ENCODE peak calls at places on chromosomes 4 and X, in five cellular contexts. W, Y, B, R and C are unnamed samples.

GRCh38 chrX:151239748-151240147 is 63.4 kb downstream of the GPR50 start:
- DNase-seq in W (no peak), Y (no peak), B (no peak), R (no peak), C (no peak)

GRCh38 chr4:14225683-14226207 is 598.2 kb upstream of the BOD1L1 start:
- DNase-seq in W (no peak), Y (no peak), B (no peak), R (no peak), C (no peak)

GRCh38 chrX:153991013-153991580 is 18.5 kb downstream of the TMEM187 start:
- DNase-seq in W (no peak), Y (no peak), B (no peak), R (no peak), C (no peak)

GRCh38 chrX:148069759-148070503 is 88.8 kb downstream of the FMR1NB start:
- DNase-seq in W (no peak), Y (no peak), B (no peak), R (no peak), C (no peak)

GRCh38 chr4:182263562-182263961 is 20.4 kb downstream of the TENM3 start:
- DNase-seq in W (no peak), Y (no peak), B (no peak), R (no peak), C (no peak)

GRCh38 chrX:152897216-152898144 is at the start of gene ZNF185:
- DNase-seq in W (no peak), Y (no peak), B (no peak), R (no peak), C (peak; percentile 86)

GRCh38 chr4:125529071-125529470 is 214.3 kb downstream of the FAT4 start:
- DNase-seq in W (no peak), Y (peak; percentile 5), B (no peak), R (no peak), C (no peak)

GRCh38 chrX:22742174-22742573 is 257.6 kb upstream of the DDX53 start:
- DNase-seq in W (no peak), Y (peak; percentile 72), B (no peak), R (no peak), C (no peak)

GRCh38 chr4:74531952-74532794 is 87.2 kb downstream of the AREG start:
- DNase-seq in W (peak; percentile 50), Y (peak; percentile 85), B (no peak), R (peak; percentile 9), C (no peak)

GRCh38 chr4:52868138-52868537 is 6.0 kb downstream of the RASL11B start:
- DNase-seq in W (no peak), Y (no peak), B (no peak), R (no peak), C (no peak)

GRCh38 chrX:29422034-29422433 is 793.3 kb upstream of the MAGEB2 start:
- DNase-seq in W (no peak), Y (no peak), B (no peak), R (no peak), C (no peak)

GRCh38 chr4:48898733-48899431 is 7.7 kb downstream of the OCIAD2 start:
- DNase-seq in W (no peak), Y (no peak), B (no peak), R (no peak), C (no peak)

GRCh38 chr4:135718019-135718418 is 1516.4 kb upstream of the PABPC4L start:
- DNase-seq in W (no peak), Y (no peak), B (no peak), R (no peak), C (no peak)

GRCh38 chr4:99087887-99088484 is 602 bp downstream of the ADH5 start:
- DNase-seq in W (no peak), Y (peak; percentile 97), B (peak; percentile 83), R (no peak), C (no peak)

GRCh38 chr4:107989162-107989536 is 540 bp upstream of the HADH start:
- DNase-seq in W (no peak), Y (no peak), B (no peak), R (no peak), C (no peak)

GRCh38 chr4:31324814-31325213 is 604.6 kb downstream of the PCDH7 start:
- DNase-seq in W (no peak), Y (no peak), B (no peak), R (no peak), C (no peak)

GRCh38 chr4:75484195-75484594 is 30.0 kb downstream of the RCHY1 start:
- DNase-seq in W (no peak), Y (no peak), B (no peak), R (no peak), C (no peak)

GRCh38 chr4:95585016-95585695 is 36.4 kb upstream of the UNC5C start:
- DNase-seq in W (no peak), Y (no peak), B (no peak), R (no peak), C (no peak)

DNA sequence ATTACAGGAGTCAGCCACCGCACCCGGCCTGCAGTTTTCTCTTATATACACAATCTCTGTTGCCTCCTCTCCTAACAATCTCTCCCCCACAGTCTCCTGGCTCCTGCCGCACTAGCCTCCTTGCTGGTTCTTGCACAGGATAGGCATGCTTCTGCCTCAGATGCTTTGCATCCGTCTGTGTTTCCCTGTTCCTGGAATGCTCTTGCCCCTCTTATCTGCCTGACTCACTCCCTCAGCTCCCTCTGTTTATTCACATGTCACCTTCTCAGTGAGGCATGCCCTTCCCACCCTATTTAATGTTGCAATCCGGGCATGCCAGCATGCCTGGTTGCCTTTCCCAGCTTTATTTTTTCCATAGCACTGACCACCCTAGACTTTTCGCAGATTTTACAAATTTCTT is 161.9 kb downstream of the PHF8 start:
- DNase-seq in W (no peak), Y (peak; percentile 9), B (no peak), R (no peak), C (no peak)
- TF ChIP-seq CTCF in W (no peak), Y (no peak), B (no peak), R (no peak), C (no peak)

GRCh38 chr4:112908511-112908910 is 140.9 kb upstream of the ANK2 start:
- DNase-seq in W (no peak), Y (no peak), B (no peak), R (no peak), C (no peak)

GRCh38 chr4:112905728-112906127 is 143.7 kb upstream of the ANK2 start:
- DNase-seq in W (no peak), Y (no peak), B (no peak), R (no peak), C (no peak)

GRCh38 chr4:112910109-112910736 is 139.2 kb upstream of the ANK2 start:
- DNase-seq in W (no peak), Y (peak; percentile 82), B (no peak), R (no peak), C (no peak)
- TF ChIP-seq CTCF in W (no peak), Y (peak; percentile 56), B (no peak), R (no peak), C (peak; percentile 70)

GRCh38 chr4:21763865-21764264 is 184.7 kb downstream of the KCNIP4 start:
- DNase-seq in W (no peak), Y (no peak), B (no peak), R (no peak), C (no peak)

GRCh38 chr4:21765810-21766407 is 182.7 kb downstream of the KCNIP4 start:
- DNase-seq in W (no peak), Y (peak; percentile 29), B (no peak), R (no peak), C (no peak)

GRCh38 chr4:21769404-21770147 is 179.0 kb downstream of the KCNIP4 start:
- DNase-seq in W (no peak), Y (peak; percentile 26), B (no peak), R (no peak), C (no peak)

DNA sequence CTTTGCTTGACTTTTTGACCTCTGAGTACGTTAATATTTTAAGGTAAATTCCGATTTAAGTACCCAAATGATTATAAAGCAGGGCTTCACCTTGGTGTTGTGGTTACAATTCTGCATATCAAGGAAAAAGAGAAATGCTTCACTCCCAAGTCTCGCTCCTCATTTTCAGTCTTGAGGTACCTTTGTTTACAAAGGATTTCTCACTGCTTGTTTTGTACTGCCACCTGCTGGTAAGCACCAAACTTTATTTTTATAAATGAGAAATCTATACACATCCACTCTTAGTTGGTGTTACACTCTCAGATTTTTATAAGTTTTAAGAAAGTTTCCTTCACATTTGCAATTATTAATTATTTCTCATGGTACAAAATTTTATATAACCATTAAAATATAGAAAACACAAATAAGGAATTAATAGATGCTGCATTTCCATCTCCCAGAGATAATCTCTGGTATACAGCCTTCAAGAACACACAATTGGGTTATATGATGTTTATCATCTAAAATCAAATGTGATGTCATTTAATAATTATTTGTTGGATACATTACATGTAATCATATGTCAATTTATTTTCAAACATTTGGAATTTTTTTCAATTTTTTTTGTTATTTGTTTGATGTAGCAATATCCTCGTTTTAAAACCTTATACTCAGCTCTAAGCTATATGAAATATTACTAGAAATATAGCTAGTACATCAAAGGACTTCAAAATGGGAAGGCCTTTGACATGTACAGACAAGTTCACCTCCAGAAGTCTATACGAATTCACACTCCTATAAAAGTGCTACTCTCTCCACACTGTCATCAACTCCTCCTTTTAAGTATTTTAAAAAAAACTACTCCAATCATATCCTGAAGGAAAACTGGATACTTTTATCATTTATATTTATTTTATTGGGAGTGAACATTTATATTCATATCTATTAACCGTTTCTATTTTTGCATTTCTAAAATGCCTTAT is 179.9 kb downstream of the KCNIP4 start:
- DNase-seq in W (no peak), Y (peak; percentile 47), B (no peak), R (peak; percentile 24), C (no peak)
- TF ChIP-seq CTCF in W (peak; percentile 51), Y (peak; percentile 81), B (peak; percentile 37), R (peak; percentile 69), C (peak; percentile 93)

GRCh38 chrX:8971116-8971515 is 62.8 kb downstream of the FAM9B start:
- DNase-seq in W (no peak), Y (peak; percentile 63), B (no peak), R (peak; percentile 8), C (no peak)
- TF ChIP-seq CTCF in W (peak; percentile 35), Y (peak; percentile 60), B (no peak), R (peak; percentile 20), C (peak; percentile 75)

GRCh38 chr4:158259955-158260575 is 49.8 kb downstream of the TMEM144 start:
- DNase-seq in W (no peak), Y (peak; percentile 18), B (no peak), R (no peak), C (no peak)
- TF ChIP-seq CTCF in W (no peak), Y (peak; percentile 56), B (peak; percentile 46), R (peak; percentile 30), C (peak; percentile 96)

GRCh38 chr4:121050251-121050650 is 22.1 kb downstream of the NDNF start:
- DNase-seq in W (no peak), Y (no peak), B (no peak), R (no peak), C (no peak)
- TF ChIP-seq CTCF in W (no peak), Y (peak; percentile 44), B (no peak), R (peak; percentile 34), C (peak; percentile 79)